ENCODE peak calls at places on chromosomes 12 and 14, in ten cellular contexts. W is osteoblast, A is neural crest cell, D is body of pancreas, M is kidney epithelial cell, T is IMR-90, J is fibroblast of mammary gland, H is lower leg skin, Q is coronary artery, N is GM12865. O is an unnamed sample.

GRCh38 chr12:96399919-96400630 is at the start of gene CDK17:
- DNase-seq in W (peak; percentile 97), A (peak; percentile 74), D (peak; percentile 84), M (no peak), T (peak; percentile 83), J (peak; percentile 80), H (peak; percentile 96), Q (peak; percentile 88), N (peak; percentile 92), O (peak; percentile 54)

GRCh38 chr12:92079054-92079385 is 66.6 kb downstream of the BTG1 start:
- DNase-seq in W (no peak), A (no peak), D (no peak), M (no peak), T (no peak), J (peak; percentile 69), H (no peak), Q (no peak), N (no peak), O (no peak)

GRCh38 chr12:121240484-121241202 is 30.7 kb downstream of the P2RX4 start:
- DNase-seq in W (peak; percentile 91), A (no peak), D (peak; percentile 31), M (no peak), T (no peak), J (peak; percentile 32), H (peak; percentile 94), Q (peak; percentile 84), N (no peak), O (peak; percentile 58)

GRCh38 chr14:104404922-104405321 is 174.6 kb upstream of the C14orf180 start:
- DNase-seq in W (no peak), A (no peak), D (no peak), M (no peak), T (no peak), J (no peak), H (peak; percentile 68), Q (no peak), N (no peak), O (peak; percentile 20)

GRCh38 chr12:913919-914718 is 35.4 kb downstream of the RAD52 start:
- DNase-seq in W (peak; percentile 81), A (no peak), D (no peak), M (peak; percentile 95), T (peak; percentile 91), J (peak; percentile 87), H (no peak), Q (no peak), N (no peak), O (no peak)

GRCh38 chr12:107759410-107759809 is 1.5 kb downstream of the PRDM4 start:
- DNase-seq in W (peak; percentile 97), A (no peak), D (no peak), M (peak; percentile 85), T (peak; percentile 90), J (peak; percentile 93), H (no peak), Q (no peak), N (peak; percentile 44), O (no peak)

GRCh38 chr12:102343361-102344121 is 136.8 kb downstream of the IGF1 start:
- DNase-seq in W (no peak), A (no peak), D (no peak), M (no peak), T (peak; percentile 16), J (peak; percentile 28), H (no peak), Q (no peak), N (no peak), O (no peak)

GRCh38 chr14:65423986-65424385 is 11.5 kb downstream of the FUT8 start:
- DNase-seq in W (no peak), A (no peak), D (no peak), M (no peak), T (no peak), J (no peak), H (no peak), Q (no peak), N (no peak), O (no peak)

GRCh38 chr12:65084579-65084978 is 36.5 kb downstream of the WIF1 start:
- DNase-seq in W (no peak), A (no peak), D (no peak), M (no peak), T (no peak), J (no peak), H (no peak), Q (no peak), N (no peak), O (no peak)

GRCh38 chr14:64983439-64984310 is 3.0 kb upstream of the FNTB start:
- DNase-seq in W (no peak), A (no peak), D (peak; percentile 37), M (no peak), T (peak; percentile 74), J (peak; percentile 67), H (peak; percentile 76), Q (no peak), N (peak; percentile 64), O (no peak)

GRCh38 chr12:117100851-117101673 is 1.8 kb upstream of the TESC start:
- DNase-seq in W (no peak), A (no peak), D (no peak), M (no peak), T (no peak), J (no peak), H (no peak), Q (no peak), N (no peak), O (no peak)

GRCh38 chr12:117098361-117099217 is 627 bp downstream of the TESC start:
- DNase-seq in W (peak; percentile 88), A (no peak), D (peak; percentile 81), M (no peak), T (no peak), J (no peak), H (no peak), Q (no peak), N (peak; percentile 68), O (no peak)

GRCh38 chr12:117101953-117102833 is 3.0 kb upstream of the TESC start:
- DNase-seq in W (no peak), A (no peak), D (no peak), M (no peak), T (no peak), J (no peak), H (no peak), Q (no peak), N (no peak), O (no peak)

GRCh38 chr12:117098071-117098360 is 1.2 kb downstream of the TESC start:
- DNase-seq in W (peak; percentile 53), A (no peak), D (no peak), M (no peak), T (no peak), J (no peak), H (no peak), Q (no peak), N (no peak), O (no peak)

GRCh38 chr12:117100251-117100650 is 1.0 kb upstream of the TESC start:
- DNase-seq in W (peak; percentile 97), A (no peak), D (no peak), M (no peak), T (peak; percentile 16), J (peak; percentile 11), H (no peak), Q (no peak), N (no peak), O (no peak)
- TF ChIP-seq CTCF in W (peak; percentile 46), A (peak; percentile 50), D (peak; percentile 42), M (peak; percentile 34), T (peak; percentile 38), J (peak; percentile 34), H (no peak), Q (no peak), N (no peak), O (no peak)

GRCh38 chr12:5160827-5161226 is 117.1 kb downstream of the KCNA5 start:
- DNase-seq in W (peak; percentile 73), A (no peak), D (no peak), M (no peak), T (no peak), J (no peak), H (no peak), Q (no peak), N (no peak), O (no peak)
- TF ChIP-seq CTCF in W (no peak), A (no peak), D (no peak), M (no peak), T (no peak), J (no peak), H (no peak), Q (no peak), N (no peak), O (no peak)

DNA sequence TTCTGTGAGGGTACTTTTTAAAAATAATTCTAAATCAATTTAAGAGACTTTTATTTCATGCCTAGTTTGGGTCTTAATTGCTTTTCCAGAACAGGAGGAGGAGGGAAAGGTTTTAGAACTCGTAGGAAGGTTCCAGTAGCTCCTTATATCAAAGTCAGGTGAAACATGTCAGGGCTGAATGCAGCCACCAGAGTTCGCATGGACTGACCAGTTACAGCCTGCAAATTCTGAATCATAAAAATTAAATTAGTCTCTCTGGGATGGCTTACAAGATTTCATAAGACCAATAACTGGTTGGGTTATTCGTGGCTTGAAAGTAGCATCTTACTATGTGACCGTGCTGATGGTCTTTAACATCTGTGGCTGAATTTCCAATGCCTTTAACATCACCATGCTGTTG is 410 bp downstream of the BDKRB1 start:
- DNase-seq in W (no peak), A (no peak), D (no peak), M (no peak), T (peak; percentile 64), J (peak; percentile 72), H (no peak), Q (no peak), N (no peak), O (no peak)
- TF ChIP-seq CTCF in W (peak; percentile 57), A (no peak), D (no peak), M (no peak), T (peak; percentile 17), J (peak; percentile 34), H (no peak), Q (no peak), N (no peak), O (no peak)

DNA sequence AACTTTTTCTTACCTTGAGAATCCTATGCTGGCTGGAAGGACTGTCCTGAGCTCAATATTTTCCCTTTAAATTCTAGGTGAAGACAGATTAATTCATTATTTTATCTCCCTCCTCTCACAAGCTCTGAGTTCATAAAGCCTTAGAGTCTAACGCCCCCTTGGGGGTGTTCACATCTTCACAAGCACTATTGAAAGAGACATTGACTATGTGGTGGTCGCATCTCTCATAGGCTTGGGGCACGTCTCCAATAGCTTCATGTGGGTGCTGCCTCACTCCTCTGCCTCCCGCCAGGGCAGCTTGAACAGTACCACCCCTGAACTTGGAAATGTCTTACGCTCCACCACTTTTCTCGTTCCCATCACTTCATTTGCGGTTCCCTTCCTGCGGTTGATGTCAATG is 106.2 kb downstream of the UNC79 start:
- DNase-seq in W (no peak), A (no peak), D (no peak), M (no peak), T (no peak), J (peak; percentile 31), H (no peak), Q (no peak), N (peak; percentile 35), O (no peak)
- TF ChIP-seq CTCF in W (peak; percentile 28), A (no peak), D (no peak), M (peak; percentile 28), T (peak; percentile 12), J (peak; percentile 25), H (no peak), Q (no peak), N (peak; percentile 18), O (no peak)

GRCh38 chr12:15014708-15015107 is 41.9 kb downstream of the PDE6H start:
- DNase-seq in W (no peak), A (no peak), D (no peak), M (no peak), T (no peak), J (no peak), H (no peak), Q (no peak), N (no peak), O (no peak)
- TF ChIP-seq CTCF in W (no peak), A (no peak), D (peak; percentile 31), M (no peak), T (no peak), J (no peak), H (no peak), Q (no peak), N (no peak), O (no peak)